ENCODE peak calls at places on chromosome 13, in seven cellular contexts. W is heart left ventricle, B is A549, G is left ventricle myocardium inferior, Q is psoas muscle, D is fibroblast of lung, M is DND-41. O is an unnamed sample.

GRCh38 chr13:85709721-85710120 is 89.5 kb downstream of the SLITRK6 start:
- DNase-seq in M (no peak), G (no peak), Q (no peak), B (no peak), W (no peak), D (no peak), O (no peak)

GRCh38 chr13:20553309-20553708 is 13.6 kb upstream of the IFT88 start:
- DNase-seq in G (no peak), Q (no peak), W (no peak), M (no peak), D (no peak), B (no peak), O (no peak)

GRCh38 chr13:31035162-31035951 is 102.9 kb downstream of the TEX26 start:
- DNase-seq in Q (no peak), M (no peak), D (peak; percentile 67), B (no peak), G (no peak), W (no peak), O (peak; percentile 29)

GRCh38 chr13:74288361-74288911 is 154.2 kb upstream of the KLF12 start:
- DNase-seq in G (peak; percentile 26), M (peak; percentile 59), Q (peak; percentile 32), W (peak; percentile 46), B (no peak), D (no peak), O (peak; percentile 35)

GRCh38 chr13:21006141-21007005 is 55.0 kb downstream of the LATS2 start:
- DNase-seq in D (no peak), W (no peak), B (no peak), G (no peak), M (no peak), Q (no peak), O (no peak)

GRCh38 chr13:71378992-71379905 is 487.8 kb downstream of the DACH1 start:
- DNase-seq in B (no peak), M (no peak), G (no peak), D (peak; percentile 55), Q (no peak), W (no peak), O (no peak)

GRCh38 chr13:40059540-40060232 is 404.2 kb downstream of the COG6 start:
- DNase-seq in B (no peak), M (no peak), G (no peak), W (no peak), D (peak; percentile 22), Q (no peak), O (no peak)

GRCh38 chr13:112356190-112356589 is 20.0 kb upstream of the SPACA7 start:
- DNase-seq in M (no peak), W (no peak), Q (no peak), G (no peak), B (no peak), D (no peak), O (no peak)

GRCh38 chr13:49690133-49690989 is 925 bp downstream of the EBPL start:
- DNase-seq in W (no peak), Q (no peak), G (no peak), D (peak; percentile 68), M (no peak), B (peak; percentile 36), O (no peak)

GRCh38 chr13:111551421-111551820 is 231.0 kb downstream of the TEX29 start:
- DNase-seq in Q (no peak), G (no peak), W (no peak), D (no peak), M (no peak), B (no peak), O (no peak)

DNA sequence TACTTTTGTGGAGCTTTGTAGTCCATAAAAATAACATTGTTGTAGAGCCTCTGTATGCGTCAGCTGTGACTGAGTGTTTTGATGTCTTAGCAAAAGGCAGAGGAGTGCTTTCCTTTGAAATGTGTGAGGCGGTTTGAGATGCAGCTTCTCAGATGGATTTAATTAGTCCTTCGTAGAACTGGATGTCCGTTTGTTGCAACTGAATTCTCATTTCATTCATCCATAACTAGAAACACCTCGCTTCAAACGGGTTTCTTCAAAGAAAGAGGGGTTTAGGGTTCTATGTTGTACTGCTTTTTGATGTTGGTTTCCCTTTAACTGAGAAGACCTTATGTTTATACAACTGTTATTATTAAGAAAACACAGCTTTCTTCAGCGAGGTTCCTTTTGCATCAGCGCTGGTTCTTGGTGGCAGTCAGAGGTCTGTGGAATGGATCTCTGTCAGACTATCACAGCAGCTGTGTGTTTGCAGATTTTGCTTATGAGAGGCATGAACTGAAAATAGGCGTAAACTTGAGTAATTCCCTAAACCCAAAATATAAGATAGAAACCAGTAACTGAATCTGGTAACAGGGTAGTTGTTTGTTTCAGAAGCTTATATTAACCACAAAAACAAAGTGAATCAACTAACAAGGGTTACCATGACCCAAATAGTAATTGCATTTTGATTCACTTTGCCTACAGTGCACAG is 194.4 kb downstream of the GGACT start:
- DNase-seq in Q (no peak), D (peak; percentile 89), W (no peak), M (no peak), B (no peak), G (no peak), O (peak; percentile 8)
- H3K27ac ChIP-seq in Q (peak overlapping the region; percentile 62), D (peak overlapping the region; percentile 79), W (no peak overlapping the region), M (no peak overlapping the region), B (peak overlapping the region; percentile 79), G (peak overlapping the region; percentile 70), O (peak overlapping the region; percentile 64)

GRCh38 chr13:98453254-98453843 is 123.6 kb downstream of the STK24 start:
- DNase-seq in G (no peak), Q (no peak), W (no peak), D (no peak), B (no peak), M (no peak), O (no peak)

GRCh38 chr13:98451676-98452105 is 125.2 kb downstream of the STK24 start:
- DNase-seq in Q (peak; percentile 48), D (peak; percentile 81), G (peak; percentile 38), M (no peak), B (no peak), W (no peak), O (peak; percentile 42)

GRCh38 chr13:98454389-98454881 is 122.5 kb downstream of the STK24 start:
- DNase-seq in B (no peak), G (no peak), D (peak; percentile 89), Q (peak; percentile 51), W (no peak), M (no peak), O (no peak)

GRCh38 chr13:98450495-98451167 is 126.3 kb downstream of the STK24 start:
- DNase-seq in D (peak; percentile 32), B (no peak), G (peak; percentile 68), M (peak; percentile 69), Q (no peak), W (peak; percentile 55), O (peak; percentile 60)

DNA sequence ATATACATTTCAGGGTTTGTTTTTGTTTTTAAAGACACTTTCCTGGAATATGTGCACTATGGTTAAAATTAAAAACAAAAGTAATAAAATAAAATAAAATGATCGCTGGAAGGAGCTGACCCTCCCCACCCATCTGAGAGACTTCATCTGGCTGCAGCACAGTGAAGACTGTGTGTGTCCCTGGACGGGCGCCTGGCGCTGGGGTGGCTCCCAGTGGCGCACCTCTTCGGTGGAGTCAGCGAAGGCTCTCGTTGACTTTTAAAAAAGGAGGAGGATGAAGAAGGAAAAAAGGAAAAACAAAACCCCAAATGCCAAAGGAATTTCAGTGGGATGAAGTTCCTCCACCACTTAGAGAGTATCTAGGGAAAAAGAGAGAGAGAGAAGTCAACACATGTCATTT is 124.1 kb downstream of the STK24 start:
- DNase-seq in Q (no peak), B (no peak), W (no peak), G (no peak), M (no peak), D (no peak), O (no peak)
- H3K4me3 ChIP-seq in Q (no peak overlapping the region), B (no peak overlapping the region), W (no peak overlapping the region), G (no peak overlapping the region), M (no peak overlapping the region), D (no peak overlapping the region), O (no peak overlapping the region)

GRCh38 chr13:110317496-110318195 is 10.6 kb downstream of the COL4A2 start:
- DNase-seq in G (no peak), B (no peak), M (no peak), D (no peak), Q (no peak), W (no peak), O (no peak)
- H3K27ac ChIP-seq in G (peak overlapping the region; percentile 83), B (no peak overlapping the region), M (no peak overlapping the region), D (no peak overlapping the region), Q (peak overlapping the region; percentile 33), W (no peak overlapping the region), O (no peak overlapping the region)

DNA sequence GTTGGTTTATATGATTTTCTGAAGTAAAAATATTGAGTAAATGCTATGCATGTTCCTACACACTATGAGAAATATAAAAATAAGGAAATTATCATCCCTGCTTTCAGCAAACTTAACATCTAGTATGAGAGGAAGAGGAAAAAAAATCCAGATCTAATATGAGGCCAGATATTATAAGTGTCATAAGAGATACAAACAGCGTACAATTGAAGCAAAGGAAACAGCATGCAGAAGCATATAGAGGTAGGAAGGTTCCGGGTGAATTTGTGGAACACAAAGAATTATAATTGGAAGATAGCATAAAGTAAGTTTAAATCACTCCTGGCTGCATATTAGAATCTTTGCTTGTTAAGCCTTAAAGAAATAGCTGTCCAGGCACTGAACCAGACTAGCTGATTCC is 88.3 kb downstream of the PDS5B start:
- DNase-seq in D (no peak), B (no peak), M (no peak), G (no peak), Q (no peak), W (no peak), O (no peak)
- H3K4me3 ChIP-seq in D (no peak overlapping the region), B (no peak overlapping the region), M (no peak overlapping the region), G (no peak overlapping the region), Q (no peak overlapping the region), W (no peak overlapping the region), O (no peak overlapping the region)

DNA sequence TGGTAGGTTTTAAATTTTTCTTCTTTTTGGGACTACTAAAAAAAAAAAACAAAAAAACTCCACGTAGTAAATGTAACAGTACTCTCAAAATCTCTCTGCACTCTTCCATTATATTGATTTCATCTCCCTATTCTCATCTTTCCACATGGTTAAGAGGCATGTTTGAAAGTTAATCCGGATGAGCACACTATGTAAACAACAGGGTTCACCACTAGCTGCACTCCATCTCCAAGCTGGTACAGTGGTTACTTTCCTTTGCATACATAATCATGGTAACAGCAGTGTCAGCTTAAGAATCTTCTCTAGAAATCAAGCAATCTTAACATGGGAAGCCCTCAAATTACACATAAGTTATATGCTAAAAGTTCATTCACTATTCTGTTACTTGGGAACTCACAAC is 92.7 kb downstream of the MIPEP start:
- DNase-seq in B (no peak), D (peak; percentile 14), M (no peak), Q (no peak), G (no peak), W (no peak), O (no peak)
- H3K27ac ChIP-seq in B (no peak overlapping the region), D (peak overlapping the region; percentile 11), M (no peak overlapping the region), Q (no peak overlapping the region), G (no peak overlapping the region), W (no peak overlapping the region), O (no peak overlapping the region)

GRCh38 chr13:68988176-68988575 is 1119.5 kb upstream of the ATXN8OS start:
- DNase-seq in B (no peak), G (no peak), W (no peak), M (no peak), Q (no peak), D (no peak), O (no peak)
- H3K4me3 ChIP-seq in B (peak overlapping the region; percentile 26), G (no peak overlapping the region), W (no peak overlapping the region), M (no peak overlapping the region), Q (no peak overlapping the region), D (no peak overlapping the region), O (no peak overlapping the region)

O was measured in heart right ventricle.